ENCODE peak calls at places on chromosomes 4 and X, in five cellular contexts. One of them, this sample, is unnamed.

GRCh38 chr4:161936625-161937133 is 227.1 kb downstream of the FSTL5 start:
- DNase-seq in heart left ventricle: no peak
- DNase-seq in HCT116: peak; percentile 86
- DNase-seq in fibroblast of the aortic adventitia: peak; percentile 25
- DNase-seq in upper lobe of right lung: no peak
- DNase-seq in this sample: no peak

GRCh38 chr4:2077537-2078460 is 18.7 kb downstream of the NAT8L start:
- DNase-seq in heart left ventricle: no peak
- DNase-seq in HCT116: no peak
- DNase-seq in fibroblast of the aortic adventitia: no peak
- DNase-seq in upper lobe of right lung: peak; percentile 48
- DNase-seq in this sample: no peak

GRCh38 chr4:87058272-87059073 is 123.7 kb downstream of the AFF1 start:
- DNase-seq in heart left ventricle: no peak
- DNase-seq in HCT116: peak; percentile 29
- DNase-seq in fibroblast of the aortic adventitia: no peak
- DNase-seq in upper lobe of right lung: peak; percentile 71
- DNase-seq in this sample: peak; percentile 28

GRCh38 chr4:139633661-139634060 is 32.0 kb upstream of the MGST2 start:
- DNase-seq in heart left ventricle: peak; percentile 20
- DNase-seq in HCT116: no peak
- DNase-seq in fibroblast of the aortic adventitia: peak; percentile 57
- DNase-seq in upper lobe of right lung: no peak
- DNase-seq in this sample: peak; percentile 39

GRCh38 chrX:69263421-69263820 is 98.2 kb upstream of the PJA1 start:
- DNase-seq in heart left ventricle: no peak
- DNase-seq in HCT116: no peak
- DNase-seq in fibroblast of the aortic adventitia: no peak
- DNase-seq in upper lobe of right lung: no peak
- DNase-seq in this sample: no peak

GRCh38 chrX:138748480-138748879 is 37.0 kb upstream of the FGF13 start:
- DNase-seq in heart left ventricle: no peak
- DNase-seq in HCT116: no peak
- DNase-seq in fibroblast of the aortic adventitia: peak; percentile 37
- DNase-seq in upper lobe of right lung: no peak
- DNase-seq in this sample: no peak

GRCh38 chrX:154046262-154046771 is 26.6 kb upstream of the IRAK1 start:
- DNase-seq in heart left ventricle: peak; percentile 46
- DNase-seq in HCT116: no peak
- DNase-seq in fibroblast of the aortic adventitia: peak; percentile 96
- DNase-seq in upper lobe of right lung: no peak
- DNase-seq in this sample: peak; percentile 25

GRCh38 chr4:4766570-4766969 is 92.9 kb upstream of the MSX1 start:
- DNase-seq in heart left ventricle: no peak
- DNase-seq in HCT116: no peak
- DNase-seq in fibroblast of the aortic adventitia: no peak
- DNase-seq in upper lobe of right lung: no peak
- DNase-seq in this sample: peak; percentile 39

GRCh38 chrX:53163436-53163835 is 61.6 kb downstream of the KDM5C start:
- DNase-seq in heart left ventricle: no peak
- DNase-seq in HCT116: no peak
- DNase-seq in fibroblast of the aortic adventitia: no peak
- DNase-seq in upper lobe of right lung: no peak
- DNase-seq in this sample: no peak

GRCh38 chr4:153468587-153468986 is 2.4 kb downstream of the TMEM131L start:
- DNase-seq in heart left ventricle: no peak
- DNase-seq in HCT116: no peak
- DNase-seq in fibroblast of the aortic adventitia: peak; percentile 48
- DNase-seq in upper lobe of right lung: no peak
- DNase-seq in this sample: peak; percentile 81

GRCh38 chr4:140641789-140642439 is 73.2 kb upstream of the UCP1 start:
- DNase-seq in heart left ventricle: no peak
- DNase-seq in HCT116: no peak
- DNase-seq in fibroblast of the aortic adventitia: no peak
- DNase-seq in upper lobe of right lung: peak; percentile 68
- DNase-seq in this sample: no peak

GRCh38 chr4:122500852-122501501 is 44.5 kb upstream of the IL2 start:
- DNase-seq in heart left ventricle: no peak
- DNase-seq in HCT116: no peak
- DNase-seq in fibroblast of the aortic adventitia: peak; percentile 89
- DNase-seq in upper lobe of right lung: no peak
- DNase-seq in this sample: no peak

GRCh38 chrX:118761950-118762725 is 34.7 kb downstream of the IL13RA1 start:
- DNase-seq in heart left ventricle: no peak
- DNase-seq in HCT116: no peak
- DNase-seq in fibroblast of the aortic adventitia: no peak
- DNase-seq in upper lobe of right lung: no peak
- DNase-seq in this sample: no peak

GRCh38 chr4:34047363-34047762 is 2197.0 kb downstream of the ARAP2 start:
- DNase-seq in heart left ventricle: no peak
- DNase-seq in HCT116: no peak
- DNase-seq in fibroblast of the aortic adventitia: no peak
- DNase-seq in upper lobe of right lung: no peak
- DNase-seq in this sample: no peak

GRCh38 chr4:73197220-73197619 is 61.4 kb downstream of the ANKRD17 start:
- DNase-seq in heart left ventricle: no peak
- DNase-seq in HCT116: no peak
- DNase-seq in fibroblast of the aortic adventitia: peak; percentile 24
- DNase-seq in upper lobe of right lung: no peak
- DNase-seq in this sample: no peak

GRCh38 chr4:132180020-132180427 is 969.1 kb upstream of the PCDH10 start:
- DNase-seq in heart left ventricle: no peak
- DNase-seq in HCT116: no peak
- DNase-seq in fibroblast of the aortic adventitia: peak; percentile 80
- DNase-seq in upper lobe of right lung: no peak
- DNase-seq in this sample: no peak

GRCh38 chr4:34157546-34157945 is 2086.8 kb downstream of the ARAP2 start:
- DNase-seq in heart left ventricle: no peak
- DNase-seq in HCT116: no peak
- DNase-seq in fibroblast of the aortic adventitia: no peak
- DNase-seq in upper lobe of right lung: no peak
- DNase-seq in this sample: no peak

GRCh38 chr4:89029591-89029990 is 27.4 kb downstream of the FAM13A start:
- DNase-seq in heart left ventricle: no peak
- DNase-seq in HCT116: no peak
- DNase-seq in fibroblast of the aortic adventitia: no peak
- DNase-seq in upper lobe of right lung: no peak
- DNase-seq in this sample: no peak

GRCh38 chr4:151730003-151730559 is 30.7 kb downstream of the GATB start:
- DNase-seq in heart left ventricle: no peak
- DNase-seq in HCT116: peak; percentile 10
- DNase-seq in fibroblast of the aortic adventitia: no peak
- DNase-seq in upper lobe of right lung: no peak
- DNase-seq in this sample: peak; percentile 28

GRCh38 chrX:109936114-109936513 is 66.8 kb upstream of the TMEM164 start:
- DNase-seq in heart left ventricle: no peak
- DNase-seq in HCT116: no peak
- DNase-seq in fibroblast of the aortic adventitia: peak; percentile 67
- DNase-seq in upper lobe of right lung: no peak
- DNase-seq in this sample: no peak

GRCh38 chr4:29081230-29081955 is 1638.8 kb upstream of the PCDH7 start:
- DNase-seq in heart left ventricle: no peak
- DNase-seq in HCT116: peak; percentile 22
- DNase-seq in fibroblast of the aortic adventitia: peak; percentile 14
- DNase-seq in upper lobe of right lung: no peak
- DNase-seq in this sample: no peak

GRCh38 chr4:15427715-15428114 is at the start of gene C1QTNF7:
- DNase-seq in heart left ventricle: no peak
- DNase-seq in HCT116: no peak
- DNase-seq in fibroblast of the aortic adventitia: no peak
- DNase-seq in upper lobe of right lung: no peak
- DNase-seq in this sample: no peak

GRCh38 chrX:51743179-51743957 is at the start of gene GSPT2:
- DNase-seq in heart left ventricle: peak; percentile 72
- DNase-seq in HCT116: no peak
- DNase-seq in fibroblast of the aortic adventitia: peak; percentile 76
- DNase-seq in upper lobe of right lung: peak; percentile 85
- DNase-seq in this sample: peak; percentile 64

GRCh38 chr4:181952478-181952877 is 290.7 kb upstream of the TENM3 start:
- DNase-seq in heart left ventricle: peak; percentile 23
- DNase-seq in HCT116: no peak
- DNase-seq in fibroblast of the aortic adventitia: peak; percentile 83
- DNase-seq in upper lobe of right lung: no peak
- DNase-seq in this sample: peak; percentile 72

GRCh38 chrX:1400049-1400448 is 8.1 kb upstream of the SLC25A6 start:
- DNase-seq in heart left ventricle: no peak
- DNase-seq in HCT116: no peak
- DNase-seq in fibroblast of the aortic adventitia: no peak
- DNase-seq in upper lobe of right lung: peak; percentile 45
- DNase-seq in this sample: no peak

GRCh38 chrX:24761306-24761705 is 67.6 kb downstream of the POLA1 start:
- DNase-seq in heart left ventricle: no peak
- DNase-seq in HCT116: no peak
- DNase-seq in fibroblast of the aortic adventitia: peak; percentile 35
- DNase-seq in upper lobe of right lung: no peak
- DNase-seq in this sample: no peak

GRCh38 chr4:81839347-81840042 is 367.8 kb upstream of the RASGEF1B start:
- DNase-seq in heart left ventricle: no peak
- DNase-seq in HCT116: no peak
- DNase-seq in fibroblast of the aortic adventitia: no peak
- DNase-seq in upper lobe of right lung: no peak
- DNase-seq in this sample: no peak

GRCh38 chr4:77073106-77073858 is 2.5 kb downstream of the CCNI start:
- DNase-seq in heart left ventricle: no peak
- DNase-seq in HCT116: no peak
- DNase-seq in fibroblast of the aortic adventitia: peak; percentile 64
- DNase-seq in upper lobe of right lung: no peak
- DNase-seq in this sample: no peak

GRCh38 chrX:154123241-154124219 is 20.5 kb upstream of the OPN1LW start:
- DNase-seq in heart left ventricle: no peak
- DNase-seq in HCT116: no peak
- DNase-seq in fibroblast of the aortic adventitia: no peak
- DNase-seq in upper lobe of right lung: peak; percentile 71
- DNase-seq in this sample: peak; percentile 27

GRCh38 chr4:61379406-61379805 is 179.3 kb downstream of the ADGRL3 start:
- DNase-seq in heart left ventricle: no peak
- DNase-seq in HCT116: no peak
- DNase-seq in fibroblast of the aortic adventitia: no peak
- DNase-seq in upper lobe of right lung: no peak
- DNase-seq in this sample: no peak

GRCh38 chr4:61374612-61374920 is 174.4 kb downstream of the ADGRL3 start:
- DNase-seq in heart left ventricle: no peak
- DNase-seq in HCT116: no peak
- DNase-seq in fibroblast of the aortic adventitia: peak; percentile 67
- DNase-seq in upper lobe of right lung: no peak
- DNase-seq in this sample: no peak

GRCh38 chr4:61373901-61374611 is 173.9 kb downstream of the ADGRL3 start:
- DNase-seq in heart left ventricle: no peak
- DNase-seq in HCT116: no peak
- DNase-seq in fibroblast of the aortic adventitia: peak; percentile 35
- DNase-seq in upper lobe of right lung: no peak
- DNase-seq in this sample: no peak

GRCh38 chr4:61376301-61376700 is 176.2 kb downstream of the ADGRL3 start:
- DNase-seq in heart left ventricle: no peak
- DNase-seq in HCT116: no peak
- DNase-seq in fibroblast of the aortic adventitia: no peak
- DNase-seq in upper lobe of right lung: no peak
- DNase-seq in this sample: no peak

DNA sequence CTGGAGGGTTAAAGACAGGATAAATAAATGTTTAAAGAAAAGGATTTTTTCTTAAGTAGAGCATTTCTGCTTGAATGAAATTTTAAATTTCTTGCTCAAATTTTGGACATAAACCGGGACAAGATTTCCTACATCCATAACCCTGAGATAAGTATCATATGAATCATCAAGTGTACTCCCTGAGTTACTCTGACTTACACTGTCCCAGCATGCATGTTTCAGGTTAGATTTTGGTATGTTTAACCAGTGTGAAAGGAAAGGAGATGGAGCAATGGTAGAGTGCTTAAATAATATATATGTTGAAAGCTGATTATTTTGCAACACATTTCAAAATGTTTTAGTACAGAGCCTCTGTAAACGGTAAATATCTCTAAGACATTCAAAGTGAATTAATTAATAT is 175.2 kb downstream of the ADGRL3 start:
- DNase-seq in heart left ventricle: no peak
- DNase-seq in HCT116: no peak
- DNase-seq in fibroblast of the aortic adventitia: no peak
- DNase-seq in upper lobe of right lung: no peak
- DNase-seq in this sample: no peak
- TF ChIP-seq CTCF in heart left ventricle: no peak
- TF ChIP-seq CTCF in HCT116: no peak
- TF ChIP-seq CTCF in fibroblast of the aortic adventitia: no peak
- TF ChIP-seq CTCF in upper lobe of right lung: no peak
- TF ChIP-seq CTCF in this sample: no peak

DNA sequence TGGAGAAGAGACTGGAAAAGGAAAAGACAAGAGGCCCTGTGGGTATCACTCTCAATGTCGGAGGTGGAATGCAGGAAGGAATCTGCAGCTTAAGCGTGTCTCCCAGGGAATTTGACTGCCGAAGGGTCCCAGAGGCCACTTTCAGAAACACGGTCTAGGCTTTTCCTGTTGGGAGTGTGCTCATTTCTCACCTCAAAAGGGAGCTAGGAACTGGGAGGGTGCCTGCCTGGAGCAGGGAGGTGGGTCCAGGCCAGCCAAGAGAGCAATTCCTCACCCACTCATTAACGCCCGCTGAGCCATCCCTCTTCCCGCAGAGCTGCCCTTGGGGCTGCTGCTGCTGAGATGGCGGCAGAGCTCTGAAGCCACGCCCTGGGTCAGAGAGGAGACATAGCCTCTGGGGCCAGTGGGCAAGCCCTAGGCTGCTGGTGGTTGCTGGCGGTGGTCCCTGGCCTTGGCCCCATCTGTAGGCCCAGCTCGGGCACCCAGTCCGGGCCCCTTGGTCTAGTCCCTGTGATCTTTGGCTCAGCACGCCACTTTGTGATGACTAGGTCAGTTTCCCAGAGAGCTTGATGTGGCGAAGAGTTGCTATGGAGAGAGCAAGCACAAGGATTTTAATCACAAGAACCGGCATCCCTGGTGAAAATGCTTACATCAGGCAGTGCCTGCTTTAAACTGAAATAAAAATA is 4.1 kb downstream of the ZNF185 start:
- DNase-seq in heart left ventricle: no peak
- DNase-seq in HCT116: no peak
- DNase-seq in fibroblast of the aortic adventitia: no peak
- DNase-seq in upper lobe of right lung: peak; percentile 25
- DNase-seq in this sample: no peak
- H3K4me3 ChIP-seq in heart left ventricle: no peak overlapping the region
- H3K4me3 ChIP-seq in HCT116: no peak overlapping the region
- H3K4me3 ChIP-seq in fibroblast of the aortic adventitia: no peak overlapping the region
- H3K4me3 ChIP-seq in upper lobe of right lung: no peak overlapping the region
- H3K4me3 ChIP-seq in this sample: no peak overlapping the region

DNA sequence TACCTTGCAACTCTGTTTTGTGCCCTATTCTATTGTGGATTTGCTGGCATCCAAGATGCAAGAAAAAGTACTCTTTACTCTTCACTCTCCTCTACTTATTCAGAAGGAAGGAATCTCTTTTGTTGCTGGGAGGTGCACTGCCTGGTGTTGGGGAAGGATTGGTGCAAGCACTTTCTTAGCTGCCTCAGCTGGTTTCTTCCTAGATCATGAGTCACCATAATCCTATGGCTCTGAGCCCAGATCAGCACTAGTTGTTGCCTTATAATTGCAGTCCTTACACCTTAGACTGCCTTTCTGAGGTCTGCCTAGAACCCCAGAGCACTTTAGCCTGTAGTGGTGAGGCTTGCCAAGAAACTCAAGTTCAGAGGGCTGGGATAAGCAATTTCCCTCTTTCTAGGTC is 37.0 kb upstream of the CT83 start:
- DNase-seq in heart left ventricle: no peak
- DNase-seq in HCT116: no peak
- DNase-seq in fibroblast of the aortic adventitia: peak; percentile 0
- DNase-seq in upper lobe of right lung: no peak
- DNase-seq in this sample: no peak
- TF ChIP-seq CTCF in heart left ventricle: no peak
- TF ChIP-seq CTCF in HCT116: no peak
- TF ChIP-seq CTCF in fibroblast of the aortic adventitia: no peak
- TF ChIP-seq CTCF in upper lobe of right lung: no peak
- TF ChIP-seq CTCF in this sample: no peak

GRCh38 chrX:20066968-20067708 is 49.6 kb downstream of the MAP7D2 start:
- DNase-seq in heart left ventricle: no peak
- DNase-seq in HCT116: peak; percentile 38
- DNase-seq in fibroblast of the aortic adventitia: peak; percentile 67
- DNase-seq in upper lobe of right lung: no peak
- DNase-seq in this sample: peak; percentile 14
- H3K4me3 ChIP-seq in heart left ventricle: no peak overlapping the region
- H3K4me3 ChIP-seq in HCT116: no peak overlapping the region
- H3K4me3 ChIP-seq in fibroblast of the aortic adventitia: no peak overlapping the region
- H3K4me3 ChIP-seq in upper lobe of right lung: no peak overlapping the region
- H3K4me3 ChIP-seq in this sample: no peak overlapping the region

This sample was measured in BE2C.